ENCODE peak calls at places on chromosomes 16 and 17, in eight cellular contexts. S, Z, V, O, X, J, B and P are unnamed samples.

GRCh38 chr17:74118504-74118903 is 85.0 kb upstream of the RPL38 start:
- DNase-seq in X (peak; percentile 3), V (no peak), B (peak; percentile 13), J (no peak), O (no peak), Z (peak; percentile 23), S (no peak), P (peak; percentile 32)

GRCh38 chr16:75258807-75259141 is 7.3 kb upstream of the BCAR1 start:
- DNase-seq in J (no peak), S (no peak), B (no peak), V (no peak), Z (no peak), O (no peak), X (no peak), P (no peak)

GRCh38 chr17:66417300-66417719 is 114.9 kb downstream of the PRKCA start:
- DNase-seq in X (no peak), Z (no peak), V (no peak), B (peak; percentile 76), O (no peak), J (no peak), S (no peak), P (peak; percentile 18)

GRCh38 chr17:5826384-5826783 is 242.1 kb upstream of the NLRP1 start:
- DNase-seq in X (no peak), V (no peak), O (no peak), Z (no peak), J (no peak), B (no peak), S (no peak), P (no peak)

GRCh38 chr16:1809281-1809801 is 15.8 kb upstream of the IGFALS start:
- DNase-seq in V (no peak), S (no peak), J (no peak), B (no peak), O (no peak), X (no peak), Z (no peak), P (no peak)

GRCh38 chr17:59487161-59487873 is 78.1 kb upstream of the DHX40 start:
- DNase-seq in Z (no peak), O (peak; percentile 34), B (no peak), S (no peak), V (no peak), J (no peak), X (no peak), P (no peak)

GRCh38 chr16:5862103-5863003 is 764.8 kb upstream of the EEF2KMT start:
- DNase-seq in S (no peak), J (no peak), X (no peak), Z (no peak), B (no peak), V (no peak), O (no peak), P (no peak)

GRCh38 chr17:8583954-8584353 is 46.6 kb downstream of the MYH10 start:
- DNase-seq in B (no peak), O (no peak), S (no peak), V (no peak), Z (no peak), J (no peak), X (no peak), P (no peak)

GRCh38 chr16:57764341-57765159 is 29.0 kb downstream of the KATNB1 start:
- DNase-seq in X (peak; percentile 75), B (peak; percentile 75), J (no peak), O (no peak), Z (no peak), S (no peak), V (peak; percentile 45), P (peak; percentile 92)

GRCh38 chr17:9905902-9906301 is 831 bp upstream of the RCVRN start:
- DNase-seq in X (peak; percentile 46), V (peak; percentile 70), J (peak; percentile 32), Z (peak; percentile 47), B (peak; percentile 19), S (no peak), O (no peak), P (peak; percentile 10)